ENCODE peak calls at places on chromosomes 3 and 15, in six cellular contexts. One of them, this sample, is unnamed.

GRCh38 chr3:36459177-36459576 is 78.9 kb downstream of the STAC start:
- DNase-seq in left ventricle myocardium inferior: no peak
- DNase-seq in H9: no peak
- DNase-seq in thoracic aorta: no peak
- DNase-seq in fibroblast of pulmonary artery: no peak
- DNase-seq in GM13976: no peak
- DNase-seq in this sample: no peak

GRCh38 chr3:146974001-146974400 is 368.9 kb upstream of the PLSCR5 start:
- DNase-seq in left ventricle myocardium inferior: no peak
- DNase-seq in H9: no peak
- DNase-seq in thoracic aorta: no peak
- DNase-seq in fibroblast of pulmonary artery: no peak
- DNase-seq in GM13976: no peak
- DNase-seq in this sample: no peak

GRCh38 chr3:157117875-157118654 is 41.9 kb downstream of the CCNL1 start:
- DNase-seq in left ventricle myocardium inferior: no peak
- DNase-seq in H9: no peak
- DNase-seq in thoracic aorta: no peak
- DNase-seq in fibroblast of pulmonary artery: no peak
- DNase-seq in GM13976: no peak
- DNase-seq in this sample: no peak

GRCh38 chr15:66714543-66714981 is 12.5 kb downstream of the SMAD6 start:
- DNase-seq in left ventricle myocardium inferior: no peak
- DNase-seq in H9: no peak
- DNase-seq in thoracic aorta: no peak
- DNase-seq in fibroblast of pulmonary artery: peak
- DNase-seq in GM13976: no peak
- DNase-seq in this sample: no peak

GRCh38 chr3:156818890-156819289 is 7.3 kb upstream of the LEKR1 start:
- DNase-seq in left ventricle myocardium inferior: no peak
- DNase-seq in H9: no peak
- DNase-seq in thoracic aorta: no peak
- DNase-seq in fibroblast of pulmonary artery: peak
- DNase-seq in GM13976: no peak
- DNase-seq in this sample: no peak

GRCh38 chr15:68888419-68888818 is 41.9 kb upstream of the SPESP1 start:
- DNase-seq in left ventricle myocardium inferior: no peak
- DNase-seq in H9: peak
- DNase-seq in thoracic aorta: no peak
- DNase-seq in fibroblast of pulmonary artery: no peak
- DNase-seq in GM13976: peak
- DNase-seq in this sample: no peak

GRCh38 chr3:72058493-72059081 is 273.6 kb upstream of the PROK2 start:
- DNase-seq in left ventricle myocardium inferior: peak
- DNase-seq in H9: no peak
- DNase-seq in thoracic aorta: no peak
- DNase-seq in fibroblast of pulmonary artery: no peak
- DNase-seq in GM13976: no peak
- DNase-seq in this sample: no peak

GRCh38 chr3:136885357-136886213 is 23.6 kb downstream of the NCK1 start:
- DNase-seq in left ventricle myocardium inferior: no peak
- DNase-seq in H9: no peak
- DNase-seq in thoracic aorta: no peak
- DNase-seq in fibroblast of pulmonary artery: no peak
- DNase-seq in GM13976: no peak
- DNase-seq in this sample: no peak

GRCh38 chr3:174862101-174862500 is 3.0 kb downstream of the NAALADL2 start:
- DNase-seq in left ventricle myocardium inferior: no peak
- DNase-seq in H9: peak
- DNase-seq in thoracic aorta: no peak
- DNase-seq in fibroblast of pulmonary artery: no peak
- DNase-seq in GM13976: no peak
- DNase-seq in this sample: no peak

GRCh38 chr15:46304320-46304719 is 669.5 kb downstream of the SQOR start:
- DNase-seq in left ventricle myocardium inferior: no peak
- DNase-seq in H9: peak
- DNase-seq in thoracic aorta: no peak
- DNase-seq in fibroblast of pulmonary artery: peak
- DNase-seq in GM13976: no peak
- DNase-seq in this sample: no peak

GRCh38 chr3:58658508-58658907 is 8.1 kb downstream of the FAM3D start:
- DNase-seq in left ventricle myocardium inferior: no peak
- DNase-seq in H9: no peak
- DNase-seq in thoracic aorta: no peak
- DNase-seq in fibroblast of pulmonary artery: no peak
- DNase-seq in GM13976: no peak
- DNase-seq in this sample: no peak

GRCh38 chr3:58657571-58658141 is 8.9 kb downstream of the FAM3D start:
- DNase-seq in left ventricle myocardium inferior: no peak
- DNase-seq in H9: no peak
- DNase-seq in thoracic aorta: no peak
- DNase-seq in fibroblast of pulmonary artery: no peak
- DNase-seq in GM13976: no peak
- DNase-seq in this sample: no peak

GRCh38 chr3:58660998-58661397 is 5.6 kb downstream of the FAM3D start:
- DNase-seq in left ventricle myocardium inferior: no peak
- DNase-seq in H9: no peak
- DNase-seq in thoracic aorta: no peak
- DNase-seq in fibroblast of pulmonary artery: no peak
- DNase-seq in GM13976: no peak
- DNase-seq in this sample: no peak

GRCh38 chr3:58657036-58657435 is 9.5 kb downstream of the FAM3D start:
- DNase-seq in left ventricle myocardium inferior: no peak
- DNase-seq in H9: no peak
- DNase-seq in thoracic aorta: no peak
- DNase-seq in fibroblast of pulmonary artery: no peak
- DNase-seq in GM13976: no peak
- DNase-seq in this sample: no peak

DNA sequence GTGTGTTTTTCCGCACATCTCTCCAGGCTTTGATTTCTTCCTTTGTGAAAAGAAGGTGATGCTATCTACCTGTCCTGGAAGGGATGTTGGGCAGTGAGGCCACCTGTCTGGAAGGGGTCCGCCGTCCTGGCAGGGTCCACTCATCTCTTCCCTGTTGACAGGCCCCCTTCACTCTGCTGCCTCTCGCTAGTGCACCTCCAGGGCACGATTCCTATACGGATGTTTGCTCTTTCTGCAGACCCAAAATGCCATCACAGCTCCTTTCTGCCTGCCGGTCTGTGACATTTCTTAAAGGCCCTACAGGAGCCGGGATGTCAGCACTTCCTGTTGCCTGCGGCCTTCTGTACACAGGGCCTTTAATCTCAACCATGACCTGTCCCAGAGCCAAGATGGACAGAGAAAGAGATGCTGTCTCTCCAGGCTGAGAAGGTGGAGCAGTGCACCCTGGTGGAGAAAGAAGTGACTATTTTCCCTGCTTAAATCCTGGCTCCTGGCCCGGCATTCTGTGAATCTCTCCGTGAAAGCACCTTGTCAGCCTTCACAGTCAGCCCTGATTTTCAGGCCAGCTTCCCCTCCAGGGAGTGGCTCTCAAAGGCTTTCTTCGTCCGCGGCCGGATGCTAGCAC is 7.4 kb downstream of the FAM3D start:
- DNase-seq in left ventricle myocardium inferior: no peak
- DNase-seq in H9: peak
- DNase-seq in thoracic aorta: no peak
- DNase-seq in fibroblast of pulmonary artery: peak
- DNase-seq in GM13976: no peak
- DNase-seq in this sample: no peak
- TF ChIP-seq CTCF in left ventricle myocardium inferior: peak
- TF ChIP-seq CTCF in H9: peak
- TF ChIP-seq CTCF in thoracic aorta: no peak
- TF ChIP-seq CTCF in fibroblast of pulmonary artery: peak
- TF ChIP-seq CTCF in GM13976: no peak
- TF ChIP-seq CTCF in this sample: peak

DNA sequence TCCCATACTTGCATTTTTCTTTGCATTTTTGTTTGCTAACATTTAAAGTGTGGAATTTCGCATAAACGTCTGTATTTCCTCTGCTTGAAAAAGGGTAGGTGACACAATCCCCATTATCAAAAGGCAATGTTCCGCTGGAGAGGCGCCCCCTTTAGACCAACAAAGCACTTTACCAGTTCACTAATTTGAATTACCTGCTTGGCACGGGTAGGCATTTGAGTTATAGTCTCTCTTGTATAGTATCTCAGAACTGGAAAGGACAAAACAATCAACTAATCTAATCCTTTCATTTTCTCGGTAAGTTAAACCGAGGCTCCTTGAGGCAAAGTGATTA is 775 bp upstream of the CCDC39 start:
- DNase-seq in left ventricle myocardium inferior: no peak
- DNase-seq in H9: peak
- DNase-seq in thoracic aorta: no peak
- DNase-seq in fibroblast of pulmonary artery: peak
- DNase-seq in GM13976: peak
- DNase-seq in this sample: no peak
- TF ChIP-seq CTCF in left ventricle myocardium inferior: peak
- TF ChIP-seq CTCF in H9: peak
- TF ChIP-seq CTCF in thoracic aorta: no peak
- TF ChIP-seq CTCF in fibroblast of pulmonary artery: peak
- TF ChIP-seq CTCF in GM13976: peak
- TF ChIP-seq CTCF in this sample: peak

GRCh38 chr3:38368238-38368637 is 21.7 kb downstream of the XYLB start:
- DNase-seq in left ventricle myocardium inferior: no peak
- DNase-seq in H9: no peak
- DNase-seq in thoracic aorta: no peak
- DNase-seq in fibroblast of pulmonary artery: no peak
- DNase-seq in GM13976: no peak
- DNase-seq in this sample: no peak
- TF ChIP-seq CTCF in left ventricle myocardium inferior: no peak
- TF ChIP-seq CTCF in H9: peak
- TF ChIP-seq CTCF in thoracic aorta: no peak
- TF ChIP-seq CTCF in fibroblast of pulmonary artery: no peak
- TF ChIP-seq CTCF in GM13976: no peak
- TF ChIP-seq CTCF in this sample: no peak

GRCh38 chr3:119681279-119681678 is 4.1 kb upstream of the COX17 start:
- DNase-seq in left ventricle myocardium inferior: no peak
- DNase-seq in H9: no peak
- DNase-seq in thoracic aorta: no peak
- DNase-seq in fibroblast of pulmonary artery: peak
- DNase-seq in GM13976: peak
- DNase-seq in this sample: no peak
- TF ChIP-seq CTCF in left ventricle myocardium inferior: peak
- TF ChIP-seq CTCF in H9: peak
- TF ChIP-seq CTCF in thoracic aorta: peak
- TF ChIP-seq CTCF in fibroblast of pulmonary artery: peak
- TF ChIP-seq CTCF in GM13976: peak
- TF ChIP-seq CTCF in this sample: peak

GRCh38 chr3:107512108-107512507 is 10.7 kb upstream of the BBX start:
- DNase-seq in left ventricle myocardium inferior: no peak
- DNase-seq in H9: no peak
- DNase-seq in thoracic aorta: no peak
- DNase-seq in fibroblast of pulmonary artery: no peak
- DNase-seq in GM13976: no peak
- DNase-seq in this sample: no peak
- TF ChIP-seq CTCF in left ventricle myocardium inferior: no peak
- TF ChIP-seq CTCF in H9: peak
- TF ChIP-seq CTCF in thoracic aorta: no peak
- TF ChIP-seq CTCF in fibroblast of pulmonary artery: peak
- TF ChIP-seq CTCF in GM13976: no peak
- TF ChIP-seq CTCF in this sample: no peak

DNA sequence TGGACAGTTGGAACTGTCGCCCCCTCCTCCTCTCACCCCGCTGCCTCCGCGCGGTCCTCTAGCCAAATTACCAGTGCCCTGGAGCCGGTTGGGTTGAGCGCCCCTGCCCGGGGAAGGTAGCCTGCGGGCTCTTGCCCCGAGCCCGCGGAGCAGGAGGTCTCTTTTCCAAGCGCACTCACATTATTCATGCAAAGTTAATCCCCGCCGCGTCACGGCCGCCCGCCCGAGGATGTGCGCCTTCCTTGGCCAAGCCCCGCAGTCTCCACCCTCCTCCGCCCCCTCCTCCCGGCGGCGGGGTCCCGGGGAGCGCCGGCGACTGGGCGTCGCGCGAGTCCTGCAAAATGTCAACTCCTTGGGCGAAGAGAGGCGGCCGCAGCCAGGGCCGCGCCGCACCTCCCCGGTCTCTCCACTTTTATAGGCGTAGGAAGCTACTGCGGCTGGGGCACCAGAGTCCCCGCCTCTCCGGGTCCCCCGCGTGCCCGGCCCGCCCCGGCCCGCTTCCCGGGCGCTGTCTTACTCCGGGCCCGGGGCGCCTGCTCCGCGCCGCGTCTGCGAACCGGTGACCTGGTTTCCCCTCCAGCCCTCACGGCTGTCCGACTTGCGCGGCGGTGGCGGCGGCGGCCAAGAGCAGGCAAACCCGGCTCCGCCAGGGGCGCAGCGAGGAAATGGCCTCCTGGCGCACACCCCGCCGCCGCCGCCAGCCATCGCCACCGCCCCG is at the start of gene THRB:
- DNase-seq in left ventricle myocardium inferior: peak
- DNase-seq in H9: peak
- DNase-seq in thoracic aorta: peak
- DNase-seq in fibroblast of pulmonary artery: peak
- DNase-seq in GM13976: peak
- DNase-seq in this sample: peak
- TF ChIP-seq CTCF in left ventricle myocardium inferior: peak
- TF ChIP-seq CTCF in H9: peak
- TF ChIP-seq CTCF in thoracic aorta: peak
- TF ChIP-seq CTCF in fibroblast of pulmonary artery: peak
- TF ChIP-seq CTCF in GM13976: no peak
- TF ChIP-seq CTCF in this sample: peak

This sample was measured in osteocyte.